ENCODE peak calls at places on chromosome 11, in ten cellular contexts. One of them, this sample, is unnamed.

GRCh38 chr11:1077417-1078119 is 2.9 kb downstream of the MUC2 start:
- DNase-seq in coronary artery: no peak
- DNase-seq in right lobe of liver: no peak
- DNase-seq in NCI-H460: no peak
- DNase-seq in NCI-H1417: no peak
- DNase-seq in GOT3: no peak
- DNase-seq in NCI-H2171: no peak
- DNase-seq in tibial nerve: no peak
- DNase-seq in WTC11: peak; percentile 18
- DNase-seq in lung microvascular endothelial cell: no peak
- DNase-seq in this sample: no peak

GRCh38 chr11:13152264-13152663 is 125.3 kb upstream of the BMAL1 start:
- DNase-seq in GOT3: no peak
- DNase-seq in lung microvascular endothelial cell: no peak
- DNase-seq in coronary artery: no peak
- DNase-seq in tibial nerve: no peak
- DNase-seq in NCI-H460: no peak
- DNase-seq in right lobe of liver: no peak
- DNase-seq in NCI-H1417: no peak
- DNase-seq in NCI-H2171: no peak
- DNase-seq in WTC11: no peak
- DNase-seq in this sample: no peak

GRCh38 chr11:69496202-69496557 is 14.7 kb downstream of the LINC01488 start:
- DNase-seq in right lobe of liver: no peak
- DNase-seq in NCI-H2171: no peak
- DNase-seq in coronary artery: no peak
- DNase-seq in NCI-H1417: no peak
- DNase-seq in WTC11: no peak
- DNase-seq in GOT3: no peak
- DNase-seq in tibial nerve: no peak
- DNase-seq in lung microvascular endothelial cell: no peak
- DNase-seq in NCI-H460: no peak
- DNase-seq in this sample: no peak

GRCh38 chr11:15179167-15179566 is 64.4 kb downstream of the INSC start:
- DNase-seq in right lobe of liver: no peak
- DNase-seq in NCI-H1417: no peak
- DNase-seq in coronary artery: no peak
- DNase-seq in lung microvascular endothelial cell: no peak
- DNase-seq in WTC11: no peak
- DNase-seq in tibial nerve: no peak
- DNase-seq in NCI-H460: no peak
- DNase-seq in NCI-H2171: no peak
- DNase-seq in GOT3: no peak
- DNase-seq in this sample: no peak

GRCh38 chr11:125773516-125773915 is 5.1 kb downstream of the PATE2 start:
- DNase-seq in tibial nerve: no peak
- DNase-seq in NCI-H460: no peak
- DNase-seq in coronary artery: no peak
- DNase-seq in NCI-H2171: no peak
- DNase-seq in right lobe of liver: no peak
- DNase-seq in NCI-H1417: no peak
- DNase-seq in lung microvascular endothelial cell: peak; percentile 9
- DNase-seq in GOT3: no peak
- DNase-seq in WTC11: no peak
- DNase-seq in this sample: no peak

GRCh38 chr11:45543808-45544422 is 121.5 kb downstream of the CHST1 start:
- DNase-seq in right lobe of liver: no peak
- DNase-seq in NCI-H460: no peak
- DNase-seq in NCI-H1417: no peak
- DNase-seq in tibial nerve: no peak
- DNase-seq in GOT3: no peak
- DNase-seq in NCI-H2171: no peak
- DNase-seq in coronary artery: no peak
- DNase-seq in WTC11: peak; percentile 69
- DNase-seq in lung microvascular endothelial cell: peak; percentile 32
- DNase-seq in this sample: peak; percentile 49

GRCh38 chr11:70531281-70532065 is 133.1 kb downstream of the CTTN start:
- DNase-seq in NCI-H460: no peak
- DNase-seq in NCI-H1417: no peak
- DNase-seq in WTC11: no peak
- DNase-seq in lung microvascular endothelial cell: no peak
- DNase-seq in right lobe of liver: peak; percentile 13
- DNase-seq in coronary artery: no peak
- DNase-seq in tibial nerve: no peak
- DNase-seq in GOT3: no peak
- DNase-seq in NCI-H2171: no peak
- DNase-seq in this sample: no peak

GRCh38 chr11:103993502-103993901 is 42.9 kb upstream of the DDI1 start:
- DNase-seq in tibial nerve: no peak
- DNase-seq in GOT3: no peak
- DNase-seq in lung microvascular endothelial cell: no peak
- DNase-seq in NCI-H2171: no peak
- DNase-seq in right lobe of liver: no peak
- DNase-seq in WTC11: no peak
- DNase-seq in NCI-H1417: no peak
- DNase-seq in coronary artery: no peak
- DNase-seq in NCI-H460: no peak
- DNase-seq in this sample: no peak

GRCh38 chr11:75406338-75406777 is 7.0 kb downstream of the RPS3 start:
- DNase-seq in NCI-H1417: peak; percentile 51
- DNase-seq in WTC11: no peak
- DNase-seq in GOT3: no peak
- DNase-seq in NCI-H460: no peak
- DNase-seq in lung microvascular endothelial cell: peak; percentile 88
- DNase-seq in NCI-H2171: peak; percentile 39
- DNase-seq in coronary artery: no peak
- DNase-seq in right lobe of liver: no peak
- DNase-seq in tibial nerve: no peak
- DNase-seq in this sample: no peak

GRCh38 chr11:120182790-120183491 is 27.9 kb upstream of the OAF start:
- DNase-seq in right lobe of liver: peak; percentile 62
- DNase-seq in NCI-H460: peak; percentile 5
- DNase-seq in NCI-H2171: no peak
- DNase-seq in coronary artery: peak; percentile 67
- DNase-seq in GOT3: no peak
- DNase-seq in tibial nerve: no peak
- DNase-seq in WTC11: peak; percentile 77
- DNase-seq in lung microvascular endothelial cell: no peak
- DNase-seq in NCI-H1417: peak; percentile 19
- DNase-seq in this sample: no peak

GRCh38 chr11:76236092-76237026 is 30.1 kb upstream of the WNT11 start:
- DNase-seq in lung microvascular endothelial cell: no peak
- DNase-seq in right lobe of liver: no peak
- DNase-seq in NCI-H460: peak; percentile 42
- DNase-seq in coronary artery: no peak
- DNase-seq in NCI-H2171: peak; percentile 44
- DNase-seq in NCI-H1417: peak; percentile 84
- DNase-seq in tibial nerve: no peak
- DNase-seq in GOT3: no peak
- DNase-seq in WTC11: peak; percentile 78
- DNase-seq in this sample: peak; percentile 63

GRCh38 chr11:125679397-125679796 is 1.2 kb downstream of the ACRV1 start:
- DNase-seq in GOT3: no peak
- DNase-seq in NCI-H2171: no peak
- DNase-seq in NCI-H460: no peak
- DNase-seq in WTC11: no peak
- DNase-seq in coronary artery: no peak
- DNase-seq in NCI-H1417: no peak
- DNase-seq in tibial nerve: no peak
- DNase-seq in lung microvascular endothelial cell: peak; percentile 16
- DNase-seq in right lobe of liver: no peak
- DNase-seq in this sample: no peak

GRCh38 chr11:25272214-25272613 is 775.4 kb downstream of the LUZP2 start:
- DNase-seq in NCI-H460: no peak
- DNase-seq in coronary artery: no peak
- DNase-seq in NCI-H1417: no peak
- DNase-seq in tibial nerve: no peak
- DNase-seq in right lobe of liver: no peak
- DNase-seq in lung microvascular endothelial cell: no peak
- DNase-seq in GOT3: no peak
- DNase-seq in NCI-H2171: no peak
- DNase-seq in WTC11: no peak
- DNase-seq in this sample: no peak

GRCh38 chr11:1401656-1402221 is 12.0 kb downstream of the BRSK2 start:
- DNase-seq in tibial nerve: no peak
- DNase-seq in GOT3: no peak
- DNase-seq in WTC11: peak; percentile 85
- DNase-seq in right lobe of liver: peak; percentile 67
- DNase-seq in NCI-H1417: peak; percentile 6
- DNase-seq in NCI-H460: peak; percentile 45
- DNase-seq in lung microvascular endothelial cell: peak; percentile 58
- DNase-seq in coronary artery: no peak
- DNase-seq in NCI-H2171: no peak
- DNase-seq in this sample: peak; percentile 77

GRCh38 chr11:2304156-2305139 is 2.6 kb downstream of the TSPAN32 start:
- DNase-seq in GOT3: no peak
- DNase-seq in NCI-H460: no peak
- DNase-seq in NCI-H1417: no peak
- DNase-seq in NCI-H2171: no peak
- DNase-seq in tibial nerve: no peak
- DNase-seq in right lobe of liver: no peak
- DNase-seq in coronary artery: peak; percentile 73
- DNase-seq in lung microvascular endothelial cell: no peak
- DNase-seq in WTC11: no peak
- DNase-seq in this sample: no peak

GRCh38 chr11:44652901-44653644 is 73.7 kb upstream of the TSPAN18 start:
- DNase-seq in WTC11: no peak
- DNase-seq in right lobe of liver: no peak
- DNase-seq in coronary artery: no peak
- DNase-seq in tibial nerve: no peak
- DNase-seq in GOT3: no peak
- DNase-seq in NCI-H2171: no peak
- DNase-seq in lung microvascular endothelial cell: no peak
- DNase-seq in NCI-H460: no peak
- DNase-seq in NCI-H1417: no peak
- DNase-seq in this sample: no peak

GRCh38 chr11:10076458-10077141 is 217.4 kb downstream of the SBF2 start:
- DNase-seq in GOT3: no peak
- DNase-seq in tibial nerve: no peak
- DNase-seq in NCI-H460: no peak
- DNase-seq in NCI-H2171: no peak
- DNase-seq in right lobe of liver: peak; percentile 58
- DNase-seq in NCI-H1417: no peak
- DNase-seq in WTC11: peak; percentile 77
- DNase-seq in coronary artery: no peak
- DNase-seq in lung microvascular endothelial cell: peak; percentile 44
- DNase-seq in this sample: no peak

GRCh38 chr11:67493548-67494370 is 10.9 kb downstream of the AIP start:
- DNase-seq in right lobe of liver: no peak
- DNase-seq in lung microvascular endothelial cell: no peak
- DNase-seq in GOT3: no peak
- DNase-seq in WTC11: no peak
- DNase-seq in NCI-H460: no peak
- DNase-seq in coronary artery: no peak
- DNase-seq in NCI-H1417: no peak
- DNase-seq in NCI-H2171: no peak
- DNase-seq in tibial nerve: no peak
- DNase-seq in this sample: no peak

GRCh38 chr11:34495239-34495723 is 18.3 kb downstream of the ELF5 start:
- DNase-seq in coronary artery: no peak
- DNase-seq in right lobe of liver: no peak
- DNase-seq in WTC11: no peak
- DNase-seq in tibial nerve: no peak
- DNase-seq in GOT3: no peak
- DNase-seq in NCI-H460: no peak
- DNase-seq in NCI-H2171: no peak
- DNase-seq in lung microvascular endothelial cell: no peak
- DNase-seq in NCI-H1417: no peak
- DNase-seq in this sample: no peak

GRCh38 chr11:70517996-70518907 is 119.9 kb downstream of the CTTN start:
- DNase-seq in coronary artery: no peak
- DNase-seq in WTC11: no peak
- DNase-seq in right lobe of liver: peak; percentile 6
- DNase-seq in lung microvascular endothelial cell: no peak
- DNase-seq in tibial nerve: no peak
- DNase-seq in NCI-H2171: no peak
- DNase-seq in GOT3: peak; percentile 39
- DNase-seq in NCI-H460: no peak
- DNase-seq in NCI-H1417: no peak
- DNase-seq in this sample: no peak

GRCh38 chr11:113014262-113014661 is 53.0 kb downstream of the NCAM1 start:
- DNase-seq in NCI-H2171: peak; percentile 97
- DNase-seq in NCI-H460: no peak
- DNase-seq in GOT3: no peak
- DNase-seq in tibial nerve: no peak
- DNase-seq in right lobe of liver: no peak
- DNase-seq in NCI-H1417: peak; percentile 24
- DNase-seq in lung microvascular endothelial cell: no peak
- DNase-seq in WTC11: no peak
- DNase-seq in coronary artery: no peak
- DNase-seq in this sample: no peak

GRCh38 chr11:75328426-75329277 is 22.8 kb downstream of the ARRB1 start:
- DNase-seq in NCI-H460: peak; percentile 70
- DNase-seq in NCI-H1417: peak; percentile 85
- DNase-seq in coronary artery: no peak
- DNase-seq in tibial nerve: peak; percentile 53
- DNase-seq in right lobe of liver: peak; percentile 84
- DNase-seq in GOT3: no peak
- DNase-seq in NCI-H2171: peak; percentile 39
- DNase-seq in WTC11: peak; percentile 71
- DNase-seq in lung microvascular endothelial cell: peak; percentile 79
- DNase-seq in this sample: peak; percentile 84

GRCh38 chr11:11070976-11071375 is 213.1 kb upstream of the ZBED5 start:
- DNase-seq in WTC11: no peak
- DNase-seq in lung microvascular endothelial cell: no peak
- DNase-seq in tibial nerve: no peak
- DNase-seq in NCI-H1417: no peak
- DNase-seq in coronary artery: no peak
- DNase-seq in NCI-H460: no peak
- DNase-seq in right lobe of liver: no peak
- DNase-seq in GOT3: no peak
- DNase-seq in NCI-H2171: peak; percentile 41
- DNase-seq in this sample: no peak

GRCh38 chr11:126949066-126949945 is 51.3 kb downstream of the KIRREL3 start:
- DNase-seq in NCI-H1417: no peak
- DNase-seq in GOT3: no peak
- DNase-seq in NCI-H2171: no peak
- DNase-seq in right lobe of liver: no peak
- DNase-seq in NCI-H460: no peak
- DNase-seq in lung microvascular endothelial cell: no peak
- DNase-seq in tibial nerve: no peak
- DNase-seq in coronary artery: no peak
- DNase-seq in WTC11: no peak
- DNase-seq in this sample: peak; percentile 43

GRCh38 chr11:122167100-122167499 is 51.1 kb upstream of the BLID start:
- DNase-seq in NCI-H460: no peak
- DNase-seq in tibial nerve: no peak
- DNase-seq in right lobe of liver: no peak
- DNase-seq in WTC11: no peak
- DNase-seq in NCI-H1417: no peak
- DNase-seq in NCI-H2171: no peak
- DNase-seq in lung microvascular endothelial cell: peak; percentile 75
- DNase-seq in GOT3: no peak
- DNase-seq in coronary artery: no peak
- DNase-seq in this sample: no peak

GRCh38 chr11:104073950-104074349 is 37.5 kb downstream of the DDI1 start:
- DNase-seq in right lobe of liver: no peak
- DNase-seq in tibial nerve: no peak
- DNase-seq in NCI-H1417: no peak
- DNase-seq in NCI-H2171: no peak
- DNase-seq in NCI-H460: no peak
- DNase-seq in WTC11: no peak
- DNase-seq in lung microvascular endothelial cell: no peak
- DNase-seq in coronary artery: no peak
- DNase-seq in GOT3: no peak
- DNase-seq in this sample: no peak

GRCh38 chr11:3002871-3003270 is 10.7 kb upstream of the NAP1L4 start:
- DNase-seq in WTC11: no peak
- DNase-seq in NCI-H1417: no peak
- DNase-seq in NCI-H2171: no peak
- DNase-seq in right lobe of liver: no peak
- DNase-seq in GOT3: no peak
- DNase-seq in tibial nerve: no peak
- DNase-seq in coronary artery: peak; percentile 54
- DNase-seq in lung microvascular endothelial cell: no peak
- DNase-seq in NCI-H460: no peak
- DNase-seq in this sample: no peak

GRCh38 chr11:48064306-48064705 is 83.9 kb downstream of the PTPRJ start:
- DNase-seq in WTC11: no peak
- DNase-seq in lung microvascular endothelial cell: peak; percentile 53
- DNase-seq in NCI-H2171: no peak
- DNase-seq in NCI-H460: no peak
- DNase-seq in GOT3: no peak
- DNase-seq in NCI-H1417: no peak
- DNase-seq in right lobe of liver: no peak
- DNase-seq in coronary artery: no peak
- DNase-seq in tibial nerve: no peak
- DNase-seq in this sample: no peak

This sample was measured in DND-41.